ENCODE peak calls at places on chromosomes 11 and 22, in eight cellular contexts. K is DND-41, I is PC-3, U is A549, X is Peyer's patch, V is neural progenitor cell, F is astrocyte of the spinal cord, B is cardiac muscle cell. H is an unnamed sample.

GRCh38 chr11:119626197-119626909 is 102.6 kb downstream of the NECTIN1 start:
- DNase-seq in K (no peak), I (no peak), U (no peak), X (no peak), V (no peak), F (no peak), B (no peak), H (no peak)

GRCh38 chr22:41875531-41876242 is 39.2 kb downstream of the SHISA8 start:
- DNase-seq in K (no peak), I (no peak), U (no peak), X (no peak), V (no peak), F (no peak), B (peak), H (no peak)

GRCh38 chr22:45964926-45965564 is 11.9 kb downstream of the WNT7B start:
- DNase-seq in K (no peak), I (no peak), U (no peak), X (no peak), V (no peak), F (no peak), B (no peak), H (no peak)

GRCh38 chr11:86068138-86068861 is 584 bp downstream of the PICALM start:
- DNase-seq in K (peak), I (peak), U (peak), X (peak), V (peak), F (no peak), B (peak), H (peak)

GRCh38 chr11:59416613-59417012 is 9.6 kb downstream of the OR5A2 start:
- DNase-seq in K (no peak), I (no peak), U (no peak), X (no peak), V (no peak), F (no peak), B (no peak), H (no peak)

GRCh38 chr11:15918212-15918611 is 438.1 kb downstream of the SOX6 start:
- DNase-seq in K (no peak), I (no peak), U (no peak), X (no peak), V (peak), F (no peak), B (no peak), H (no peak)

GRCh38 chr11:36945384-36945783 is 347.3 kb upstream of the RAG2 start:
- DNase-seq in K (no peak), I (peak), U (peak), X (no peak), V (no peak), F (peak), B (peak), H (no peak)

GRCh38 chr11:45664376-45665205 is 831 bp downstream of the CHST1 start:
- DNase-seq in K (peak), I (no peak), U (no peak), X (no peak), V (peak), F (no peak), B (no peak), H (no peak)

GRCh38 chr11:41982975-41983374 is 523.5 kb upstream of the LRRC4C start:
- DNase-seq in K (no peak), I (no peak), U (no peak), X (no peak), V (no peak), F (peak), B (no peak), H (no peak)

GRCh38 chr11:17352925-17353227 is 1.3 kb downstream of the NCR3LG1 start:
- DNase-seq in K (peak), I (peak), U (peak), X (peak), V (peak), F (no peak), B (peak), H (no peak)

GRCh38 chr11:61090092-61090491 is 12.2 kb upstream of the CD5 start:
- DNase-seq in K (no peak), I (no peak), U (no peak), X (no peak), V (no peak), F (no peak), B (no peak), H (no peak)

GRCh38 chr11:117232911-117233409 is 489 bp downstream of the RNF214 start:
- DNase-seq in K (no peak), I (no peak), U (no peak), X (peak), V (peak), F (no peak), B (no peak), H (no peak)

GRCh38 chr11:119806064-119806915 is 77.3 kb upstream of the NECTIN1 start:
- DNase-seq in K (no peak), I (no peak), U (no peak), X (peak), V (no peak), F (no peak), B (no peak), H (no peak)

GRCh38 chr11:64233913-64234839 is at the start of gene VEGFB:
- DNase-seq in K (peak), I (peak), U (peak), X (peak), V (peak), F (peak), B (peak), H (peak)

GRCh38 chr11:28547395-28547794 is 439.2 kb downstream of the METTL15 start:
- DNase-seq in K (no peak), I (no peak), U (no peak), X (no peak), V (peak), F (no peak), B (no peak), H (no peak)

GRCh38 chr11:34308821-34309585 is 48.8 kb downstream of the ABTB2 start:
- DNase-seq in K (no peak), I (no peak), U (peak), X (no peak), V (no peak), F (peak), B (peak), H (no peak)

GRCh38 chr11:115941481-115941993 is 437.3 kb upstream of the CADM1 start:
- DNase-seq in K (no peak), I (peak), U (no peak), X (no peak), V (no peak), F (peak), B (peak), H (no peak)

GRCh38 chr11:68036717-68037239 is 2.0 kb upstream of the TCIRG1 start:
- DNase-seq in K (no peak), I (no peak), U (no peak), X (no peak), V (no peak), F (no peak), B (no peak), H (no peak)

GRCh38 chr11:60504219-60504618 is 11.0 kb upstream of the MS4A13 start:
- DNase-seq in K (no peak), I (no peak), U (no peak), X (no peak), V (no peak), F (no peak), B (no peak), H (no peak)

GRCh38 chr11:73655686-73656085 is 9.3 kb downstream of the PLEKHB1 start:
- DNase-seq in K (no peak), I (no peak), U (no peak), X (no peak), V (no peak), F (no peak), B (no peak), H (no peak)

GRCh38 chr11:26971961-26972360 is 22.0 kb upstream of the FIBIN start:
- DNase-seq in K (no peak), I (no peak), U (no peak), X (no peak), V (no peak), F (no peak), B (no peak), H (no peak)

GRCh38 chr22:37196539-37197450 is 8.7 kb upstream of the C1QTNF6 start:
- DNase-seq in K (no peak), I (peak), U (peak), X (peak), V (peak), F (peak), B (peak), H (no peak)

GRCh38 chr11:36618025-36618700 is 20.1 kb upstream of the RAG2 start:
- DNase-seq in K (peak), I (no peak), U (no peak), X (no peak), V (no peak), F (no peak), B (no peak), H (no peak)

GRCh38 chr11:126332221-126332711 is 23.2 kb upstream of the ST3GAL4 start:
- DNase-seq in K (no peak), I (peak), U (no peak), X (peak), V (no peak), F (peak), B (peak), H (no peak)

GRCh38 chr11:71253794-71254193 is 1.4 kb upstream of the SHANK2 start:
- DNase-seq in K (no peak), I (no peak), U (no peak), X (no peak), V (no peak), F (no peak), B (no peak), H (no peak)

GRCh38 chr11:9264381-9265210 is 554 bp downstream of the DENND5A start:
- DNase-seq in K (peak), I (peak), U (peak), X (peak), V (peak), F (peak), B (peak), H (peak)

GRCh38 chr11:126929186-126930085 is 71.1 kb downstream of the KIRREL3 start:
- DNase-seq in K (no peak), I (no peak), U (no peak), X (no peak), V (no peak), F (peak), B (peak), H (no peak)

GRCh38 chr22:27212617-27213177 is 555.3 kb downstream of the MIAT start:
- DNase-seq in K (peak), I (no peak), U (peak), X (no peak), V (peak), F (peak), B (peak), H (no peak)

GRCh38 chr11:47507016-47507631 is 45.8 kb downstream of the CELF1 start:
- DNase-seq in K (no peak), I (no peak), U (no peak), X (no peak), V (no peak), F (no peak), B (peak), H (no peak)

GRCh38 chr11:74611369-74611861 is 19.0 kb downstream of the POLD3 start:
- DNase-seq in K (no peak), I (peak), U (peak), X (no peak), V (peak), F (peak), B (peak), H (no peak)

GRCh38 chr22:50691521-50691920 is 18.9 kb downstream of the SHANK3 start:
- DNase-seq in K (peak), I (peak), U (peak), X (no peak), V (peak), F (peak), B (peak), H (peak)

DNA sequence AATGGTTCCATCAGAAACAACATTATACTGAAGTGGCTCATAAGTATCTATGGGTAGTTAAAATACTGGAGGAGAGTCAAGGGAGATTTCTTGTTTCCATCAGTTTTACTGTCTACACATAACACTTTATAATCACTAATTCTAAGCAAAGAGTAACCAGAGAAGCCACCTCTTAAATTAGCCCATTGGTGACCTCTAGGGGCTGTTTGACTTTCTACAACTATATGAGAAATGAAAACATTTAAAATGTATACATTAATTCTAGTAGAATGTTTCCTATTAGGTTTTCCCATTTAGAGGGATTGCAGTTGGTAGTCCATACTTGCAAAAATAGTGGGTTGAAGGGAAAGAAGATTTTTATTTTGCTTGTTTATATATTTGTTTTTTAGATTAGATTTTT is 504.3 kb downstream of the FAM181B start:
- DNase-seq in K (no peak), I (peak), U (peak), X (no peak), V (peak), F (peak), B (peak), H (no peak)
- TF ChIP-seq CTCF in K (peak), I (peak), U (peak), X (no peak), V (peak), F (peak), B (peak), H (no peak)

DNA sequence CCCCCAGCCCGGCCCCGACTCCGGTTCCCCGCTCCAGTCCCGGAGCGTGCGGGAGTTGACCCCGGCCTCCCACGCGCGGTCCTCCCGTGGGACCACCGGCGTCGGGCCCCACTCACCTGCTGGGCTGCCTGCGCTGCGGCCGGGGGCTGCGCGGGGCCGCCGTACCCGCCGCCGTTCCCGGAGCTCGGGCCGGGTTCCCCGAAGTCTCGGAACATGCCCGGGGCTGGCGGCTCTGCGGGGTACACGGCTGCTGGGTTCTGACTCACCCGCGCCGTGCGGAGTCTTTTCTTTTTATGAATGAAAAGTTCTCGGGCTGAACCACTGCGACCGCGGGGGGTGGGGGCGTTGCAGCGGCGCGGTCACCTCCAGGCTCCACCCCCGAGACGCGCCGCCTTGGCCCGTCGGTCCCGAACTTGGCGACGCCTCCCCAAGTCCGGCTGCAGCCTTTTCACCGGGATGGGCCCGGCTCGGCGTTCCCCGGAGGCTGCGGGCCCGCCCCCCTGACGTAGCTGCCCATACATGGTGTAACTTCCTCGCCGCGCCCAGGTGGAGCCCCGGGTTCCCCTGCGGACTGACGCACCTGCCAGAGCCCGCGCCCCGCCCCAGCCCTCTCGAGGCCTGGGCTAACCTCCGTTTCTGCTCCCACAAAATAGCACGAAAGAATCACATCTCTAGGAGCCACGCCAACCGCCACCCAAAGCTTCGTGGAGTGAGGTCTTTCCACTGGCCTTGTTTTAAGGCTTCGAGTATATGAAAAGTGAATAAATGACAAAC is at the start of gene FOSL1:
- DNase-seq in K (peak), I (peak), U (peak), X (peak), V (peak), F (peak), B (peak), H (peak)
- TF ChIP-seq CTCF in K (no peak), I (no peak), U (no peak), X (no peak), V (no peak), F (no peak), B (no peak), H (no peak)

GRCh38 chr22:38681784-38682335 is at the start of gene TOMM22:
- DNase-seq in K (peak), I (peak), U (peak), X (peak), V (peak), F (peak), B (peak), H (peak)
- TF ChIP-seq CTCF in K (peak), I (peak), U (peak), X (peak), V (peak), F (peak), B (peak), H (peak)

GRCh38 chr22:22123118-22123959 is 121.2 kb upstream of the VPREB1 start:
- DNase-seq in K (no peak), I (no peak), U (no peak), X (no peak), V (no peak), F (no peak), B (no peak), H (no peak)

GRCh38 chr22:22121445-22121844 is 123.1 kb upstream of the VPREB1 start:
- DNase-seq in K (no peak), I (no peak), U (no peak), X (no peak), V (no peak), F (no peak), B (no peak), H (no peak)

GRCh38 chr22:22122348-22123117 is 122.1 kb upstream of the VPREB1 start:
- DNase-seq in K (no peak), I (no peak), U (no peak), X (no peak), V (no peak), F (no peak), B (no peak), H (no peak)

GRCh38 chr22:22120160-22120559 is 124.4 kb upstream of the VPREB1 start:
- DNase-seq in K (no peak), I (no peak), U (no peak), X (no peak), V (no peak), F (no peak), B (no peak), H (no peak)

GRCh38 chr22:22119003-22119402 is 125.6 kb upstream of the VPREB1 start:
- DNase-seq in K (no peak), I (no peak), U (no peak), X (no peak), V (no peak), F (no peak), B (no peak), H (no peak)
- TF ChIP-seq CTCF in K (no peak), I (no peak), U (no peak), X (no peak), V (no peak), F (no peak), B (no peak), H (no peak)

H was measured in CD4-positive, alpha-beta T cell.